ENCODE peak calls at places on chromosomes 7 and 10, in eight cellular contexts. One of them, this sample, is unnamed.

GRCh38 chr10:77284797-77285196 is 352.8 kb downstream of the KCNMA1 start:
- DNase-seq in amniotic epithelial cell: no peak
- DNase-seq in AG10803: no peak
- DNase-seq in mesenteric fat pad: no peak
- DNase-seq in activated T-cell treated with anti-CD3 and anti-CD28 coated beads, Interleukin-2, amount 50 U/mL, for 24 hours: no peak
- DNase-seq in cardiac septum: no peak
- DNase-seq in central memory CD4-positive, alpha-beta T cell: no peak
- DNase-seq in activated CD8-positive, alpha-beta memory T cell treated with anti-CD3 and anti-CD28 coated beads, Interleukin-2, amount 50 U/mL, for 4 hours: no peak
- DNase-seq in this sample: no peak

GRCh38 chr10:97179731-97180366 is 5.9 kb downstream of the SLIT1 start:
- DNase-seq in amniotic epithelial cell: no peak
- DNase-seq in AG10803: no peak
- DNase-seq in mesenteric fat pad: no peak
- DNase-seq in activated T-cell treated with anti-CD3 and anti-CD28 coated beads, Interleukin-2, amount 50 U/mL, for 24 hours: no peak
- DNase-seq in cardiac septum: peak; percentile 59
- DNase-seq in central memory CD4-positive, alpha-beta T cell: no peak
- DNase-seq in activated CD8-positive, alpha-beta memory T cell treated with anti-CD3 and anti-CD28 coated beads, Interleukin-2, amount 50 U/mL, for 4 hours: no peak
- DNase-seq in this sample: no peak

GRCh38 chr10:28761084-28761875 is 84.0 kb downstream of the BAMBI start:
- DNase-seq in amniotic epithelial cell: peak; percentile 15
- DNase-seq in AG10803: no peak
- DNase-seq in mesenteric fat pad: no peak
- DNase-seq in activated T-cell treated with anti-CD3 and anti-CD28 coated beads, Interleukin-2, amount 50 U/mL, for 24 hours: no peak
- DNase-seq in cardiac septum: no peak
- DNase-seq in central memory CD4-positive, alpha-beta T cell: no peak
- DNase-seq in activated CD8-positive, alpha-beta memory T cell treated with anti-CD3 and anti-CD28 coated beads, Interleukin-2, amount 50 U/mL, for 4 hours: no peak
- DNase-seq in this sample: no peak

GRCh38 chr7:24073651-24074420 is 210.2 kb upstream of the NPY start:
- DNase-seq in amniotic epithelial cell: no peak
- DNase-seq in AG10803: no peak
- DNase-seq in mesenteric fat pad: no peak
- DNase-seq in activated T-cell treated with anti-CD3 and anti-CD28 coated beads, Interleukin-2, amount 50 U/mL, for 24 hours: no peak
- DNase-seq in cardiac septum: no peak
- DNase-seq in central memory CD4-positive, alpha-beta T cell: no peak
- DNase-seq in activated CD8-positive, alpha-beta memory T cell treated with anti-CD3 and anti-CD28 coated beads, Interleukin-2, amount 50 U/mL, for 4 hours: no peak
- DNase-seq in this sample: no peak

GRCh38 chr7:144720139-144720538 is 115.7 kb downstream of the TPK1 start:
- DNase-seq in amniotic epithelial cell: peak; percentile 24
- DNase-seq in AG10803: no peak
- DNase-seq in mesenteric fat pad: no peak
- DNase-seq in activated T-cell treated with anti-CD3 and anti-CD28 coated beads, Interleukin-2, amount 50 U/mL, for 24 hours: no peak
- DNase-seq in cardiac septum: no peak
- DNase-seq in central memory CD4-positive, alpha-beta T cell: no peak
- DNase-seq in activated CD8-positive, alpha-beta memory T cell treated with anti-CD3 and anti-CD28 coated beads, Interleukin-2, amount 50 U/mL, for 4 hours: no peak
- DNase-seq in this sample: peak; percentile 28

GRCh38 chr10:58531084-58531695 is 18.5 kb downstream of the BICC1 start:
- DNase-seq in amniotic epithelial cell: peak; percentile 62
- DNase-seq in AG10803: peak; percentile 72
- DNase-seq in mesenteric fat pad: no peak
- DNase-seq in activated T-cell treated with anti-CD3 and anti-CD28 coated beads, Interleukin-2, amount 50 U/mL, for 24 hours: peak; percentile 39
- DNase-seq in cardiac septum: no peak
- DNase-seq in central memory CD4-positive, alpha-beta T cell: peak; percentile 21
- DNase-seq in activated CD8-positive, alpha-beta memory T cell treated with anti-CD3 and anti-CD28 coated beads, Interleukin-2, amount 50 U/mL, for 4 hours: peak; percentile 30
- DNase-seq in this sample: peak; percentile 65

GRCh38 chr10:69327463-69328345 is 49.4 kb downstream of the HK1 start:
- DNase-seq in amniotic epithelial cell: peak; percentile 90
- DNase-seq in AG10803: peak; percentile 67
- DNase-seq in mesenteric fat pad: no peak
- DNase-seq in activated T-cell treated with anti-CD3 and anti-CD28 coated beads, Interleukin-2, amount 50 U/mL, for 24 hours: peak; percentile 62
- DNase-seq in cardiac septum: peak; percentile 93
- DNase-seq in central memory CD4-positive, alpha-beta T cell: no peak
- DNase-seq in activated CD8-positive, alpha-beta memory T cell treated with anti-CD3 and anti-CD28 coated beads, Interleukin-2, amount 50 U/mL, for 4 hours: peak; percentile 50
- DNase-seq in this sample: peak; percentile 79

GRCh38 chr10:132314336-132314735 is 6.6 kb upstream of the STK32C start:
- DNase-seq in amniotic epithelial cell: no peak
- DNase-seq in AG10803: no peak
- DNase-seq in mesenteric fat pad: no peak
- DNase-seq in activated T-cell treated with anti-CD3 and anti-CD28 coated beads, Interleukin-2, amount 50 U/mL, for 24 hours: no peak
- DNase-seq in cardiac septum: no peak
- DNase-seq in central memory CD4-positive, alpha-beta T cell: no peak
- DNase-seq in activated CD8-positive, alpha-beta memory T cell treated with anti-CD3 and anti-CD28 coated beads, Interleukin-2, amount 50 U/mL, for 4 hours: no peak
- DNase-seq in this sample: no peak

GRCh38 chr10:97714401-97715258 is 1.1 kb downstream of the MARVELD1 start:
- DNase-seq in amniotic epithelial cell: peak; percentile 46
- DNase-seq in AG10803: peak; percentile 86
- DNase-seq in mesenteric fat pad: peak; percentile 92
- DNase-seq in activated T-cell treated with anti-CD3 and anti-CD28 coated beads, Interleukin-2, amount 50 U/mL, for 24 hours: no peak
- DNase-seq in cardiac septum: peak; percentile 84
- DNase-seq in central memory CD4-positive, alpha-beta T cell: no peak
- DNase-seq in activated CD8-positive, alpha-beta memory T cell treated with anti-CD3 and anti-CD28 coated beads, Interleukin-2, amount 50 U/mL, for 4 hours: peak; percentile 20
- DNase-seq in this sample: peak; percentile 88

GRCh38 chr10:122252805-122253204 is 18.3 kb upstream of the BTBD16 start:
- DNase-seq in amniotic epithelial cell: peak; percentile 80
- DNase-seq in AG10803: no peak
- DNase-seq in mesenteric fat pad: peak; percentile 59
- DNase-seq in activated T-cell treated with anti-CD3 and anti-CD28 coated beads, Interleukin-2, amount 50 U/mL, for 24 hours: no peak
- DNase-seq in cardiac septum: no peak
- DNase-seq in central memory CD4-positive, alpha-beta T cell: no peak
- DNase-seq in activated CD8-positive, alpha-beta memory T cell treated with anti-CD3 and anti-CD28 coated beads, Interleukin-2, amount 50 U/mL, for 4 hours: no peak
- DNase-seq in this sample: no peak

GRCh38 chr10:11237571-11237970 is 219.9 kb downstream of the CELF2 start:
- DNase-seq in amniotic epithelial cell: no peak
- DNase-seq in AG10803: no peak
- DNase-seq in mesenteric fat pad: no peak
- DNase-seq in activated T-cell treated with anti-CD3 and anti-CD28 coated beads, Interleukin-2, amount 50 U/mL, for 24 hours: peak; percentile 76
- DNase-seq in cardiac septum: no peak
- DNase-seq in central memory CD4-positive, alpha-beta T cell: no peak
- DNase-seq in activated CD8-positive, alpha-beta memory T cell treated with anti-CD3 and anti-CD28 coated beads, Interleukin-2, amount 50 U/mL, for 4 hours: peak; percentile 63
- DNase-seq in this sample: no peak

GRCh38 chr10:61779950-61780659 is 117.4 kb downstream of the CABCOCO1 start:
- DNase-seq in amniotic epithelial cell: peak; percentile 87
- DNase-seq in AG10803: peak; percentile 87
- DNase-seq in mesenteric fat pad: no peak
- DNase-seq in activated T-cell treated with anti-CD3 and anti-CD28 coated beads, Interleukin-2, amount 50 U/mL, for 24 hours: no peak
- DNase-seq in cardiac septum: no peak
- DNase-seq in central memory CD4-positive, alpha-beta T cell: no peak
- DNase-seq in activated CD8-positive, alpha-beta memory T cell treated with anti-CD3 and anti-CD28 coated beads, Interleukin-2, amount 50 U/mL, for 4 hours: no peak
- DNase-seq in this sample: peak; percentile 83

GRCh38 chr10:86941426-86941825 is 16.0 kb downstream of the MMRN2 start:
- DNase-seq in amniotic epithelial cell: no peak
- DNase-seq in AG10803: no peak
- DNase-seq in mesenteric fat pad: no peak
- DNase-seq in activated T-cell treated with anti-CD3 and anti-CD28 coated beads, Interleukin-2, amount 50 U/mL, for 24 hours: no peak
- DNase-seq in cardiac septum: no peak
- DNase-seq in central memory CD4-positive, alpha-beta T cell: no peak
- DNase-seq in activated CD8-positive, alpha-beta memory T cell treated with anti-CD3 and anti-CD28 coated beads, Interleukin-2, amount 50 U/mL, for 4 hours: no peak
- DNase-seq in this sample: no peak

This sample was measured in fibroblast of gingiva.